ENCODE peak calls at places on chromosomes 11 and 22, in four cellular contexts. Y is amniotic stem cell, H is pulmonary artery endothelial cell, Z is Karpas-422. U is an unnamed sample.

GRCh38 chr22:28899199-28899853 is 16.0 kb downstream of the ZNRF3 start:
- DNase-seq in Y (no peak), Z (no peak), H (no peak), U (no peak)

GRCh38 chr11:78138694-78139421 is 568 bp downstream of the ALG8 start:
- DNase-seq in Y (no peak), H (no peak), Z (peak), U (no peak)

GRCh38 chr22:48719978-48720661 is 1107.6 kb downstream of the BRD1 start:
- DNase-seq in Z (peak), Y (no peak), H (no peak), U (no peak)

GRCh38 chr22:17601031-17601430 is 27.5 kb downstream of the ATP6V1E1 start:
- DNase-seq in Z (no peak), H (no peak), Y (no peak), U (no peak)

GRCh38 chr22:41565403-41566054 is 4.7 kb downstream of the CSDC2 start:
- DNase-seq in H (no peak), Z (peak), Y (peak), U (no peak)

GRCh38 chr22:42388130-42388797 is 43.9 kb downstream of the NFAM1 start:
- DNase-seq in Y (no peak), Z (no peak), H (no peak), U (no peak)

GRCh38 chr11:14519692-14520085 is 497 bp downstream of the PSMA1 start:
- DNase-seq in Z (no peak), Y (no peak), H (no peak), U (no peak)

GRCh38 chr11:130131957-130132850 is 27.4 kb upstream of the ST14 start:
- DNase-seq in Y (peak), H (no peak), Z (peak), U (peak)

GRCh38 chr11:70532066-70532440 is 133.7 kb downstream of the CTTN start:
- DNase-seq in Z (no peak), H (no peak), Y (no peak), U (no peak)

GRCh38 chr22:49206281-49206680 is 621.4 kb downstream of the BRD1 start:
- DNase-seq in Y (no peak), H (no peak), Z (no peak), U (no peak)

GRCh38 chr11:19789840-19790710 is 77.4 kb downstream of the NAV2 start:
- DNase-seq in Z (no peak), Y (no peak), H (no peak), U (no peak)

GRCh38 chr11:14042686-14043440 is 80.3 kb downstream of the SPON1 start:
- DNase-seq in Z (no peak), H (no peak), Y (no peak), U (no peak)

GRCh38 chr11:75347781-75348613 is 3.5 kb downstream of the ARRB1 start:
- DNase-seq in Z (no peak), Y (peak), H (peak), U (no peak)

GRCh38 chr22:25542720-25543402 is 21.6 kb upstream of the GRK3 start:
- DNase-seq in Z (no peak), Y (no peak), H (no peak), U (no peak)

GRCh38 chr11:68469642-68470041 is 9.1 kb downstream of the PPP6R3 start:
- DNase-seq in H (no peak), Y (no peak), Z (no peak), U (no peak)

GRCh38 chr11:9662273-9662672 is 1.6 kb upstream of the SWAP70 start:
- DNase-seq in Y (no peak), H (no peak), Z (no peak), U (no peak)

GRCh38 chr11:60987577-60988277 is 16.2 kb downstream of the CD6 start:
- DNase-seq in H (no peak), Y (no peak), Z (no peak), U (no peak)

GRCh38 chr11:75869661-75870455 is 54.8 kb downstream of the UVRAG start:
- DNase-seq in Z (no peak), H (no peak), Y (no peak), U (no peak)

GRCh38 chr11:106137061-106137460 is 59.6 kb downstream of the AASDHPPT start:
- DNase-seq in Z (no peak), H (no peak), Y (no peak), U (no peak)

GRCh38 chr22:43726964-43727543 is 85.1 kb downstream of the EFCAB6 start:
- DNase-seq in H (no peak), Y (no peak), Z (no peak), U (no peak)

GRCh38 chr11:31887180-31887579 is 76.1 kb upstream of the PAX6 start:
- DNase-seq in H (no peak), Z (peak), Y (no peak), U (no peak)

GRCh38 chr22:24875862-24876506 is 70.0 kb downstream of the SGSM1 start:
- DNase-seq in H (no peak), Z (peak), Y (no peak), U (no peak)

GRCh38 chr22:30889268-30889995 is 79.1 kb downstream of the MORC2 start:
- DNase-seq in Y (no peak), Z (no peak), H (no peak), U (no peak)

GRCh38 chr11:84981296-84981695 is 645.8 kb downstream of the DLG2 start:
- DNase-seq in Y (no peak), H (no peak), Z (no peak), U (no peak)

GRCh38 chr22:19117111-19117512 is 5.1 kb downstream of the DGCR2 start:
- DNase-seq in Z (no peak), H (no peak), Y (no peak), U (no peak)

GRCh38 chr11:23364076-23364475 is 503.8 kb upstream of the CCDC179 start:
- DNase-seq in Y (no peak), H (no peak), Z (no peak), U (no peak)

GRCh38 chr11:102798012-102798746 is at the start of gene MMP1:
- DNase-seq in Z (no peak), Y (no peak), H (peak), U (no peak)

GRCh38 chr22:49825944-49826602 is 1.6 kb downstream of the BRD1 start:
- DNase-seq in Y (no peak), Z (peak), H (no peak), U (no peak)

GRCh38 chr11:61516675-61517516 is 8.3 kb downstream of the LRRC10B start:
- DNase-seq in Z (peak), H (no peak), Y (no peak), U (no peak)

GRCh38 chr11:63375434-63375833 is 5.8 kb downstream of the SLC22A9 start:
- DNase-seq in H (no peak), Y (no peak), Z (peak), U (no peak)

GRCh38 chr11:74681686-74682651 is 49.3 kb downstream of the CHRDL2 start:
- DNase-seq in Z (no peak), H (no peak), Y (no peak), U (no peak)

GRCh38 chr11:79902493-79902892 is 461.7 kb upstream of the TENM4 start:
- DNase-seq in Y (no peak), Z (no peak), H (no peak), U (no peak)

GRCh38 chr11:71064183-71064582 is 188.2 kb downstream of the SHANK2 start:
- DNase-seq in Y (no peak), H (no peak), Z (no peak), U (no peak)

GRCh38 chr11:117535201-117535869 is 207.7 kb downstream of the CEP164 start:
- DNase-seq in H (no peak), Z (no peak), Y (no peak), U (no peak)

GRCh38 chr11:113603277-113604059 is 102.6 kb downstream of the TMPRSS5 start:
- DNase-seq in Y (no peak), H (peak), Z (no peak), U (no peak)

GRCh38 chr11:6576471-6577373 is 26.7 kb downstream of the RRP8 start:
- DNase-seq in Y (no peak), H (peak), Z (no peak), U (no peak)

U was measured in smooth muscle cell of the brain vasculature.